ENCODE peak calls at places on chromosomes 7 and 10, in seven cellular contexts. O is adipocyte; B is WTC11; G is stimulated activated CD8-positive, alpha-beta memory T cell treated with anti-CD3 and anti-CD28 coated beads, Interleukin-4, amount 100 ng/mL, for 24 hours; H is epithelial cell of esophagus; U is GM12892; F is NCI-H1105. I is an unnamed sample.

GRCh38 chr10:90136731-90137316 is 435.4 kb downstream of the KIF20B start:
- DNase-seq in B (peak), O (peak), G (no peak), H (peak), U (no peak), F (no peak), I (no peak)

GRCh38 chr7:120550494-120551048 is 277.6 kb downstream of the KCND2 start:
- DNase-seq in O (no peak), H (peak), U (no peak), F (no peak), G (no peak), B (no peak), I (no peak)

GRCh38 chr10:112988839-112989406 is 38.9 kb downstream of the TCF7L2 start:
- DNase-seq in F (no peak), O (no peak), G (no peak), U (no peak), H (peak), B (no peak), I (no peak)

GRCh38 chr10:125549656-125550055 is 133.3 kb downstream of the TEX36 start:
- DNase-seq in U (no peak), O (no peak), H (no peak), F (no peak), B (no peak), G (no peak), I (no peak)

GRCh38 chr7:106345421-106346166 is 60.8 kb upstream of the NAMPT start:
- DNase-seq in G (peak), H (peak), B (no peak), U (no peak), O (peak), F (no peak), I (no peak)

GRCh38 chr10:95333997-95334792 is 43.4 kb upstream of the PDLIM1 start:
- DNase-seq in G (no peak), O (peak), B (no peak), H (peak), U (no peak), F (no peak), I (peak)

GRCh38 chr7:158002486-158003080 is 585.0 kb downstream of the PTPRN2 start:
- DNase-seq in U (no peak), B (no peak), G (no peak), O (no peak), H (no peak), F (no peak), I (no peak)

GRCh38 chr7:38428040-38428439 is 154.6 kb upstream of the TARP start:
- DNase-seq in O (no peak), H (no peak), B (no peak), U (no peak), G (no peak), F (no peak), I (peak)

GRCh38 chr10:99325261-99325660 is 3.9 kb upstream of the CNNM1 start:
- DNase-seq in F (no peak), B (no peak), U (no peak), H (peak), G (no peak), O (no peak), I (no peak)

GRCh38 chr7:19920705-19921104 is 147.3 kb upstream of the TMEM196 start:
- DNase-seq in B (peak), F (no peak), O (no peak), G (no peak), H (no peak), U (no peak), I (no peak)

GRCh38 chr10:12350167-12350872 is 973 bp downstream of the CAMK1D start:
- DNase-seq in H (peak), U (no peak), B (peak), F (no peak), G (peak), O (peak), I (peak)

GRCh38 chr7:108561047-108561619 is 8.4 kb downstream of the THAP5 start:
- DNase-seq in U (no peak), O (peak), B (no peak), H (no peak), G (no peak), F (no peak), I (peak)